ENCODE peak calls at places on chromosomes 6 and 20, in four cellular contexts. One of them, this sample, is unnamed.

GRCh38 chr6:87139236-87139635 is 16.1 kb upstream of the ZNF292 start:
- DNase-seq in HepG2: peak
- DNase-seq in K562: peak
- DNase-seq in GM12878: no peak
- DNase-seq in this sample: peak

GRCh38 chr6:112744827-112745226 is 397.7 kb downstream of the RFPL4B start:
- DNase-seq in K562: no peak
- DNase-seq in HepG2: no peak
- DNase-seq in GM12878: no peak
- DNase-seq in this sample: no peak

GRCh38 chr6:63452117-63452516 is 120.2 kb upstream of the LOC128125822 start:
- DNase-seq in GM12878: no peak
- DNase-seq in HepG2: peak
- DNase-seq in K562: no peak
- DNase-seq in this sample: peak

GRCh38 chr6:13413906-13414555 is 73.4 kb downstream of the GFOD1 start:
- DNase-seq in HepG2: no peak
- DNase-seq in K562: no peak
- DNase-seq in GM12878: no peak
- DNase-seq in this sample: no peak

GRCh38 chr6:11008821-11009220 is 35.3 kb downstream of the ELOVL2 start:
- DNase-seq in GM12878: no peak
- DNase-seq in HepG2: no peak
- DNase-seq in K562: no peak
- DNase-seq in this sample: no peak

GRCh38 chr6:139708342-139709199 is 334.1 kb upstream of the CITED2 start:
- DNase-seq in HepG2: peak
- DNase-seq in K562: no peak
- DNase-seq in GM12878: no peak
- DNase-seq in this sample: peak

GRCh38 chr20:17499041-17499440 is 32.1 kb downstream of the BFSP1 start:
- DNase-seq in GM12878: no peak
- DNase-seq in HepG2: no peak
- DNase-seq in K562: no peak
- DNase-seq in this sample: no peak

GRCh38 chr6:70108230-70108629 is 194.7 kb downstream of the COL9A1 start:
- DNase-seq in GM12878: peak
- DNase-seq in HepG2: peak
- DNase-seq in K562: peak
- DNase-seq in this sample: peak

GRCh38 chr20:9520096-9520495 is 5.7 kb downstream of the LAMP5 start:
- DNase-seq in HepG2: no peak
- DNase-seq in K562: no peak
- DNase-seq in GM12878: no peak
- DNase-seq in this sample: no peak

GRCh38 chr6:104689551-104690205 is 170.0 kb downstream of the HACE1 start:
- DNase-seq in K562: no peak
- DNase-seq in GM12878: no peak
- DNase-seq in HepG2: no peak
- DNase-seq in this sample: no peak

GRCh38 chr6:156816505-156816904 is 39.3 kb downstream of the ARID1B start:
- DNase-seq in HepG2: no peak
- DNase-seq in K562: no peak
- DNase-seq in GM12878: no peak
- DNase-seq in this sample: no peak

GRCh38 chr6:170117111-170117972 is 173.5 kb downstream of the DLL1 start:
- DNase-seq in K562: no peak
- DNase-seq in GM12878: no peak
- DNase-seq in HepG2: no peak
- DNase-seq in this sample: no peak

GRCh38 chr6:161001421-161001820 is 9.9 kb downstream of the MAP3K4 start:
- DNase-seq in HepG2: peak
- DNase-seq in K562: no peak
- DNase-seq in GM12878: no peak
- DNase-seq in this sample: no peak

GRCh38 chr20:11902264-11902663 is 15.4 kb upstream of the BTBD3 start:
- DNase-seq in K562: no peak
- DNase-seq in HepG2: no peak
- DNase-seq in GM12878: no peak
- DNase-seq in this sample: peak

GRCh38 chr6:5028301-5028700 is 24.5 kb upstream of the RPP40 start:
- DNase-seq in HepG2: no peak
- DNase-seq in GM12878: no peak
- DNase-seq in K562: no peak
- DNase-seq in this sample: no peak

GRCh38 chr6:5023923-5024322 is 20.1 kb upstream of the RPP40 start:
- DNase-seq in GM12878: no peak
- DNase-seq in K562: no peak
- DNase-seq in HepG2: no peak
- DNase-seq in this sample: no peak

GRCh38 chr6:5029609-5030008 is 25.8 kb upstream of the RPP40 start:
- DNase-seq in K562: no peak
- DNase-seq in HepG2: no peak
- DNase-seq in GM12878: no peak
- DNase-seq in this sample: no peak

GRCh38 chr6:5028921-5029320 is 25.1 kb upstream of the RPP40 start:
- DNase-seq in K562: no peak
- DNase-seq in GM12878: no peak
- DNase-seq in HepG2: peak
- DNase-seq in this sample: no peak

DNA sequence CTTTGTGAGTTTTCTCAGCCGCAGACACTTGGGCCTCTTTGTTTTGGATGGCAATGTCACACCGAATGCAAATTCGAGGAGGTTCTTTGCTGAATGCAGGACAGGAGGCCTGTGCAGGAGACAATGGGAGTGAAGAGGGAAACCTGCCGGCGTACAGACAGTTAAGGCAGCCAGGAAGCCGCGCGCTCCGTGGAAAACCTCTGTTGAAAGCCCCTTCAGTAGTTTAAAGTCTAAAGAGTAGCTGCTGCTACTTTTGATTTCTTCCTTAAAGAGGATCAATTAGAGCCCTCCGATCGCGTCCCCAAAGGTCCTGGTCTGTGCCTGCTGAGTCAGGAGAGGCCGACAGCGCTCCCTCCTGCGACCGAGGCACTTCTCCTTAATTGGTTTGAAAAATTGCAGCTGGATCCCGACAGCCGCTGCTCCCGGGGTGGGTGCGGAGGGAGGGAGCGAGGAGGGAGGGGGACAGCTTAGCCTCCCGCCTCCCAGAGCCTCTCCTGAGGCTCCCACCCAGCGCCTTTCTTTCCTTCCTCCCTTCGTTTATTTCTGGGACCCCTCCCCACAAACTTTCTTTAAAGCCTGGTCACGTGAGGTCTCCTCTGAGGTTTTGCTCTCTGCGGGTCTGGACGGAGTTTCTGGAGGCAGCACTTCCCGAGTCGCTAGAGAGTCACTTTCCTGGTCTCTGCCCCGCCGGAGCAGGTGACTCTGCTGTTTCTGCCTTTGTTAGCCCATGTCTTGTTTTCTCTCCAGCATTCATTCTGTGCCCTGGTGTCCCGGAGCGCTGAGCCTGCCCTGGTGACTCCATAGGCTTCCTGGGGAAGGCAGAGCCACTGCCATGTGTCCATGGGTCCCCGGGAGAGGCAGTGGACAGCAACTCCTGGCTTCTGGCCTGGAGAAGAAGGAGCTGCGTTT is 22.3 kb upstream of the RPP40 start:
- DNase-seq in K562: peak
- DNase-seq in GM12878: no peak
- DNase-seq in HepG2: peak
- DNase-seq in this sample: no peak
- TF ChIP-seq USF2 in K562: peak
- TF ChIP-seq USF2 in GM12878: no peak
- TF ChIP-seq USF2 in HepG2: peak
- TF ChIP-seq USF2 in this sample: no peak

GRCh38 chr6:34305982-34306702 is 57.3 kb upstream of the SMIM29 start:
- DNase-seq in K562: no peak
- DNase-seq in GM12878: no peak
- DNase-seq in HepG2: peak
- DNase-seq in this sample: no peak
- TF ChIP-seq CHD2 in K562: no peak
- TF ChIP-seq CHD2 in GM12878: no peak
- TF ChIP-seq CHD2 in HepG2: no peak
- TF ChIP-seq CHD2 in this sample: no peak

GRCh38 chr20:50285376-50286173 is 94.9 kb downstream of the CEBPB start:
- DNase-seq in K562: no peak
- DNase-seq in GM12878: peak
- DNase-seq in HepG2: no peak
- DNase-seq in this sample: no peak
- TF ChIP-seq JUNB in K562: no peak
- TF ChIP-seq JUNB in GM12878: no peak
- TF ChIP-seq JUNB in HepG2: no peak
- TF ChIP-seq JUNB in this sample: no peak

GRCh38 chr6:134047124-134047523 is 5.3 kb downstream of the SLC2A12 start:
- DNase-seq in HepG2: no peak
- DNase-seq in GM12878: no peak
- DNase-seq in K562: no peak
- DNase-seq in this sample: no peak
- TF ChIP-seq USF2 in HepG2: no peak
- TF ChIP-seq USF2 in GM12878: no peak
- TF ChIP-seq USF2 in K562: no peak
- TF ChIP-seq USF2 in this sample: no peak

DNA sequence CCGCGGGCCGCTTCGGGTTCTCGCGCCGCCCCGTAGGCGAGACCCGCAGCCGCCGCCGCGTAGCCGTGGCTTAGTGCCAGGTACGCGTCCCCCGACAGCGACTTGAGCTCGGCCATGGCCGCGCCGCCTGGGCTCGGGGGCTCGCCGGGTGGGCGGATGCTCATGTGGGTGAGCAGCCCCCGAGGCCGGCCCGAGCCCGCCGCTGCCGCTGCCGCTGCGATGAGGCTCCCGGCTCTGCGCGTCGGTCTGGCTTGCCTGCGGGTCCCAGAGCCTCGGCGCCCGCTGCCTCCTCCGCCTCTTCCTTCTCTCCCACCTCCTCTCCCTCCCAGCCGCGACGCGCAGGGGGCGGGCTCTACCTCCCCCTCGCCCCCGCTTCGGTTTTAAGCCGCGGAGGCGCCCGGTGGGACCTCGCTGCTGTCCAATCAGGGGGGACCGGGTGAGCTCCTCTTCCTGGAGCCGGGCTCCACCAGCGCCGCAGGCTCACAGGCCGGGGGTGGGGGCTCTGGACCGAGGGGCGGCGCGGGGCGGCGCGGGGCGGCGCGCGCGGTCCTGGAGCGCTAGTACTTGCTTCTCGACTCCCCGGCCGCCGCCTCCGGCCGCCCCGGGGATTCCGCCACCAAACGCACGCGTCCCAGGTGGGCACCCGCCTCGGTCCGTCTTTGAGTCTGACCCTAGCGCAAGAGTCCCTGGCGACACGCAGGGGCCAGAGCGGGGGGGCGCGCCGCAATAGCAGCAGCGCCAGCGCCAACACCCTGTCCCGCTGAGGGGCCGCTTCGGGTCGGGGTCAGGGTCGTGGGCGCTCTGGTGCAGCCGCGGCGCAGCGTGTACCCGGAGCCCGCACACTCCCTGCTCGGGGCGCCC is at the start of gene BHLHE23:
- DNase-seq in GM12878: no peak
- DNase-seq in HepG2: no peak
- DNase-seq in K562: no peak
- DNase-seq in this sample: no peak
- TF ChIP-seq CHD2 in GM12878: no peak
- TF ChIP-seq CHD2 in HepG2: no peak
- TF ChIP-seq CHD2 in K562: no peak
- TF ChIP-seq CHD2 in this sample: no peak

GRCh38 chr6:68559716-68560115 is 75.4 kb upstream of the ADGRB3 start:
- DNase-seq in HepG2: no peak
- DNase-seq in K562: no peak
- DNase-seq in GM12878: no peak
- DNase-seq in this sample: no peak
- TF ChIP-seq JUNB in HepG2: no peak
- TF ChIP-seq JUNB in K562: no peak
- TF ChIP-seq JUNB in GM12878: no peak
- TF ChIP-seq JUNB in this sample: no peak

GRCh38 chr6:21898107-21898796 is 304.7 kb downstream of the SOX4 start:
- DNase-seq in GM12878: no peak
- DNase-seq in HepG2: no peak
- DNase-seq in K562: no peak
- DNase-seq in this sample: no peak
- TF ChIP-seq USF2 in GM12878: no peak
- TF ChIP-seq USF2 in HepG2: no peak
- TF ChIP-seq USF2 in K562: no peak
- TF ChIP-seq USF2 in this sample: no peak

This sample was measured in A549.